ENCODE peak calls at places on chromosome X, in ten cellular contexts. W, Q, I, C, S, T, J, O, L and U are unnamed samples.

GRCh38 chrX:149275836-149276235 is 229.3 kb downstream of the IDS start:
- DNase-seq in C (no peak), S (no peak), Q (no peak), O (no peak), J (no peak), W (no peak), I (no peak), T (no peak), L (no peak), U (no peak)

GRCh38 chrX:112738347-112739033 is 58.8 kb upstream of the LHFPL1 start:
- DNase-seq in S (no peak), L (no peak), I (no peak), W (no peak), C (peak), T (no peak), O (no peak), Q (no peak), J (no peak), U (no peak)

GRCh38 chrX:96843566-96843965 is 40.1 kb upstream of the RPA4 start:
- DNase-seq in T (no peak), S (no peak), C (no peak), J (no peak), W (no peak), O (no peak), I (no peak), Q (no peak), L (no peak), U (no peak)

GRCh38 chrX:418927-419729 is 32.4 kb upstream of the PPP2R3B start:
- DNase-seq in O (no peak), I (no peak), Q (no peak), W (no peak), L (no peak), J (peak), S (no peak), C (no peak), T (no peak), U (no peak)

GRCh38 chrX:46849933-46850332 is 13.1 kb downstream of the RP2 start:
- DNase-seq in C (no peak), W (no peak), L (peak), T (no peak), O (no peak), J (no peak), Q (no peak), I (no peak), S (no peak), U (peak)

GRCh38 chrX:48589482-48590162 is 7.7 kb upstream of the WDR13 start:
- DNase-seq in C (no peak), T (no peak), J (no peak), W (no peak), L (no peak), Q (no peak), S (no peak), O (no peak), I (no peak), U (no peak)

GRCh38 chrX:16114640-16115039 is 8.7 kb upstream of the GRPR start:
- DNase-seq in S (no peak), O (no peak), W (no peak), C (no peak), J (no peak), T (no peak), Q (no peak), L (no peak), I (no peak), U (no peak)

GRCh38 chrX:51461053-51462050 is 35.0 kb downstream of the NUDT11 start:
- DNase-seq in S (peak), Q (peak), L (peak), J (no peak), C (peak), O (peak), W (no peak), T (no peak), I (peak), U (peak)

GRCh38 chrX:39903343-39903742 is 194.4 kb downstream of the BCOR start:
- DNase-seq in W (no peak), T (no peak), I (no peak), Q (no peak), C (no peak), O (no peak), L (no peak), S (no peak), J (no peak), U (no peak)

GRCh38 chrX:84046403-84046984 is 141.5 kb downstream of the RPS6KA6 start:
- DNase-seq in J (no peak), C (peak), Q (peak), L (peak), I (peak), O (peak), T (no peak), S (peak), W (no peak), U (peak)

GRCh38 chrX:13711141-13711540 is 22.2 kb downstream of the RAB9A start:
- DNase-seq in S (no peak), I (no peak), C (no peak), Q (no peak), T (no peak), O (no peak), W (no peak), J (no peak), L (no peak), U (no peak)

GRCh38 chrX:153317996-153318722 is 3.4 kb downstream of the PNMA6F start:
- DNase-seq in S (no peak), J (no peak), T (no peak), C (no peak), W (no peak), O (no peak), I (no peak), L (no peak), Q (no peak), U (no peak)

GRCh38 chrX:40849906-40850672 is 114.7 kb upstream of the MED14 start:
- DNase-seq in J (no peak), S (no peak), O (no peak), I (no peak), T (no peak), C (no peak), Q (no peak), W (no peak), L (no peak), U (no peak)

GRCh38 chrX:137852502-137852901 is 286.6 kb downstream of the ZIC3 start:
- DNase-seq in J (no peak), I (no peak), S (no peak), Q (no peak), T (no peak), O (no peak), L (no peak), W (no peak), C (no peak), U (no peak)

GRCh38 chrX:56233682-56234081 is 1.5 kb downstream of the KLF8 start:
- DNase-seq in L (no peak), I (no peak), T (no peak), Q (no peak), S (no peak), C (no peak), W (no peak), J (peak), O (no peak), U (no peak)

GRCh38 chrX:153725039-153725831 is 579 bp downstream of the ABCD1 start:
- DNase-seq in T (no peak), L (peak), C (no peak), W (no peak), J (no peak), O (no peak), S (peak), Q (no peak), I (no peak), U (no peak)

GRCh38 chrX:153870791-153871360 is 15.1 kb downstream of the L1CAM start:
- DNase-seq in C (no peak), O (no peak), S (no peak), L (no peak), Q (no peak), I (no peak), W (no peak), J (no peak), T (no peak), U (no peak)

GRCh38 chrX:150544222-150544787 is 24.1 kb upstream of the MTM1 start:
- DNase-seq in T (no peak), J (no peak), L (no peak), S (no peak), C (no peak), I (no peak), Q (no peak), W (no peak), O (no peak), U (peak)

GRCh38 chrX:124720532-124720931 is 374.2 kb downstream of the SH2D1A start:
- DNase-seq in T (no peak), Q (no peak), S (no peak), C (no peak), J (no peak), W (no peak), L (no peak), I (no peak), O (no peak), U (no peak)

GRCh38 chrX:132023117-132023895 is at the start of gene STK26:
- DNase-seq in O (peak), W (peak), L (peak), T (peak), J (peak), Q (peak), C (peak), I (peak), S (peak), U (peak)

GRCh38 chrX:8987672-8988250 is 46.2 kb downstream of the FAM9B start:
- DNase-seq in L (no peak), Q (no peak), O (no peak), I (no peak), T (peak), W (peak), J (no peak), C (no peak), S (peak), U (no peak)

GRCh38 chrX:47864785-47865184 is 28.1 kb downstream of the ZNF81 start:
- DNase-seq in J (no peak), L (no peak), Q (no peak), T (no peak), S (no peak), C (no peak), O (no peak), W (no peak), I (no peak), U (no peak)